ENCODE peak calls at places on chromosomes 7 and 10, in eight cellular contexts. One of them, this sample, is unnamed.

GRCh38 chr10:85667638-85668233 is 698.9 kb downstream of the GRID1 start:
- DNase-seq in lung: no peak
- DNase-seq in Panc1: no peak
- DNase-seq in psoas muscle: no peak
- DNase-seq in heart left ventricle: no peak
- DNase-seq in Peyer's patch: no peak
- DNase-seq in AG04450: no peak
- DNase-seq in RWPE2: no peak
- DNase-seq in this sample: no peak

GRCh38 chr7:125485223-125485622 is 555.6 kb upstream of the POT1 start:
- DNase-seq in lung: no peak
- DNase-seq in Panc1: no peak
- DNase-seq in psoas muscle: no peak
- DNase-seq in heart left ventricle: no peak
- DNase-seq in Peyer's patch: no peak
- DNase-seq in AG04450: no peak
- DNase-seq in RWPE2: no peak
- DNase-seq in this sample: no peak

GRCh38 chr10:122154733-122155366 is 116.2 kb upstream of the BTBD16 start:
- DNase-seq in lung: no peak
- DNase-seq in Panc1: no peak
- DNase-seq in psoas muscle: peak; percentile 44
- DNase-seq in heart left ventricle: peak; percentile 68
- DNase-seq in Peyer's patch: no peak
- DNase-seq in AG04450: peak; percentile 57
- DNase-seq in RWPE2: no peak
- DNase-seq in this sample: peak; percentile 63

GRCh38 chr10:122435212-122435827 is 19.1 kb upstream of the ARMS2 start:
- DNase-seq in lung: no peak
- DNase-seq in Panc1: peak; percentile 18
- DNase-seq in psoas muscle: no peak
- DNase-seq in heart left ventricle: no peak
- DNase-seq in Peyer's patch: no peak
- DNase-seq in AG04450: no peak
- DNase-seq in RWPE2: no peak
- DNase-seq in this sample: no peak

GRCh38 chr10:3941676-3942075 is 156.7 kb upstream of the KLF6 start:
- DNase-seq in lung: no peak
- DNase-seq in Panc1: no peak
- DNase-seq in psoas muscle: no peak
- DNase-seq in heart left ventricle: no peak
- DNase-seq in Peyer's patch: no peak
- DNase-seq in AG04450: no peak
- DNase-seq in RWPE2: no peak
- DNase-seq in this sample: no peak

GRCh38 chr10:124450010-124450782 is at the start of gene NKX1-2:
- DNase-seq in lung: no peak
- DNase-seq in Panc1: no peak
- DNase-seq in psoas muscle: no peak
- DNase-seq in heart left ventricle: no peak
- DNase-seq in Peyer's patch: no peak
- DNase-seq in AG04450: no peak
- DNase-seq in RWPE2: no peak
- DNase-seq in this sample: no peak

GRCh38 chr7:23473848-23474097 is 3.5 kb upstream of the IGF2BP3 start:
- DNase-seq in lung: no peak
- DNase-seq in Panc1: no peak
- DNase-seq in psoas muscle: no peak
- DNase-seq in heart left ventricle: no peak
- DNase-seq in Peyer's patch: no peak
- DNase-seq in AG04450: no peak
- DNase-seq in RWPE2: no peak
- DNase-seq in this sample: no peak

GRCh38 chr7:128323489-128324362 is 20.0 kb downstream of the RBM28 start:
- DNase-seq in lung: no peak
- DNase-seq in Panc1: no peak
- DNase-seq in psoas muscle: no peak
- DNase-seq in heart left ventricle: peak; percentile 42
- DNase-seq in Peyer's patch: no peak
- DNase-seq in AG04450: no peak
- DNase-seq in RWPE2: no peak
- DNase-seq in this sample: no peak

GRCh38 chr7:151010002-151010306 is 14.3 kb downstream of the ATG9B start:
- DNase-seq in lung: no peak
- DNase-seq in Panc1: no peak
- DNase-seq in psoas muscle: no peak
- DNase-seq in heart left ventricle: no peak
- DNase-seq in Peyer's patch: peak; percentile 47
- DNase-seq in AG04450: no peak
- DNase-seq in RWPE2: no peak
- DNase-seq in this sample: no peak

GRCh38 chr7:151008143-151008510 is 16.2 kb downstream of the ATG9B start:
- DNase-seq in lung: no peak
- DNase-seq in Panc1: no peak
- DNase-seq in psoas muscle: no peak
- DNase-seq in heart left ventricle: no peak
- DNase-seq in Peyer's patch: no peak
- DNase-seq in AG04450: no peak
- DNase-seq in RWPE2: no peak
- DNase-seq in this sample: no peak

GRCh38 chr7:151010307-151011096 is 13.8 kb downstream of the ATG9B start:
- DNase-seq in lung: no peak
- DNase-seq in Panc1: no peak
- DNase-seq in psoas muscle: no peak
- DNase-seq in heart left ventricle: no peak
- DNase-seq in Peyer's patch: peak; percentile 48
- DNase-seq in AG04450: no peak
- DNase-seq in RWPE2: no peak
- DNase-seq in this sample: no peak

GRCh38 chr7:151008511-151009323 is 15.6 kb downstream of the ATG9B start:
- DNase-seq in lung: peak; percentile 59
- DNase-seq in Panc1: no peak
- DNase-seq in psoas muscle: peak; percentile 71
- DNase-seq in heart left ventricle: peak; percentile 77
- DNase-seq in Peyer's patch: peak; percentile 82
- DNase-seq in AG04450: no peak
- DNase-seq in RWPE2: no peak
- DNase-seq in this sample: no peak

DNA sequence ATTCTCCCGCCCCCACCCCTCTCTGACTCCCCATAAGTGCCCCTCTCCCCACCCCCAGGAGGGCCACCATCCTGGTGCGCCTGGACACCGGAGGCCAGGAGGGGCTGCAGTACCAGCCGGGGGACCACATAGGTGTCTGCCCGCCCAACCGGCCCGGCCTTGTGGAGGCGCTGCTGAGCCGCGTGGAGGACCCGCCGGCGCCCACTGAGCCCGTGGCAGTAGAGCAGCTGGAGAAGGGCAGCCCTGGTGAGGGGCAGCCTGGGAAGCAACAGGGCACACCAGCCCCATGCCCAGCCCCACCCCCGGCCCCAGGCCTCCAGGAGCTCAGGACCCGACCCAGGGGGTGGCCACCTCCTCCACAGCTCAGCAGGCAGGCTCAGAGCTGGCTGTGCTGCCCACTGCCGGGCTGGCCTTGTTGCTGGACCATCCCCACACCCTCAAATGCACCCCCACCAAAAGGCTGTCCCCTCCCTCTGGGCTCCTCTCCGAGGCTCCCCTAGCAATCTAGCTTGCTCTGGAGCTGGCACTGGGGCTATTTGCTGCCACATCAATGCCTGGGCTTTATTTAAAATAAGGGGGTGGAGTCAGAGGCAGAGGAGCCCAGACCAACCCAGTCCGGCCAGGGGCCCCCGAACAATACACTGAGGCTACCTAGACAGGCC is 14.8 kb downstream of the ATG9B start:
- DNase-seq in lung: no peak
- DNase-seq in Panc1: no peak
- DNase-seq in psoas muscle: no peak
- DNase-seq in heart left ventricle: no peak
- DNase-seq in Peyer's patch: no peak
- DNase-seq in AG04450: no peak
- DNase-seq in RWPE2: no peak
- DNase-seq in this sample: no peak
- H3K4me3 ChIP-seq in lung: no peak overlapping the region
- H3K4me3 ChIP-seq in Panc1: no peak overlapping the region
- H3K4me3 ChIP-seq in psoas muscle: no peak overlapping the region
- H3K4me3 ChIP-seq in heart left ventricle: no peak overlapping the region
- H3K4me3 ChIP-seq in Peyer's patch: no peak overlapping the region
- H3K4me3 ChIP-seq in AG04450: no peak overlapping the region
- H3K4me3 ChIP-seq in RWPE2: no peak overlapping the region
- H3K4me3 ChIP-seq in this sample: no peak overlapping the region

GRCh38 chr7:103889451-103889850 is 100.0 kb downstream of the RELN start:
- DNase-seq in lung: no peak
- DNase-seq in Panc1: no peak
- DNase-seq in psoas muscle: no peak
- DNase-seq in heart left ventricle: no peak
- DNase-seq in Peyer's patch: no peak
- DNase-seq in AG04450: no peak
- DNase-seq in RWPE2: no peak
- DNase-seq in this sample: no peak

GRCh38 chr7:103887050-103887449 is 102.4 kb downstream of the RELN start:
- DNase-seq in lung: no peak
- DNase-seq in Panc1: no peak
- DNase-seq in psoas muscle: no peak
- DNase-seq in heart left ventricle: no peak
- DNase-seq in Peyer's patch: no peak
- DNase-seq in AG04450: no peak
- DNase-seq in RWPE2: no peak
- DNase-seq in this sample: no peak

GRCh38 chr7:103888603-103889153 is 100.8 kb downstream of the RELN start:
- DNase-seq in lung: no peak
- DNase-seq in Panc1: no peak
- DNase-seq in psoas muscle: no peak
- DNase-seq in heart left ventricle: no peak
- DNase-seq in Peyer's patch: no peak
- DNase-seq in AG04450: no peak
- DNase-seq in RWPE2: no peak
- DNase-seq in this sample: no peak

GRCh38 chr7:103887853-103888602 is 101.4 kb downstream of the RELN start:
- DNase-seq in lung: no peak
- DNase-seq in Panc1: no peak
- DNase-seq in psoas muscle: no peak
- DNase-seq in heart left ventricle: no peak
- DNase-seq in Peyer's patch: no peak
- DNase-seq in AG04450: no peak
- DNase-seq in RWPE2: no peak
- DNase-seq in this sample: no peak
- TF ChIP-seq CTCF in lung: no peak
- TF ChIP-seq CTCF in Panc1: no peak
- TF ChIP-seq CTCF in psoas muscle: no peak
- TF ChIP-seq CTCF in heart left ventricle: no peak
- TF ChIP-seq CTCF in Peyer's patch: no peak
- TF ChIP-seq CTCF in AG04450: no peak
- TF ChIP-seq CTCF in RWPE2: no peak
- TF ChIP-seq CTCF in this sample: peak; percentile 35

GRCh38 chr10:30831876-30832726 is 199.6 kb downstream of the ZNF438 start:
- DNase-seq in lung: no peak
- DNase-seq in Panc1: no peak
- DNase-seq in psoas muscle: no peak
- DNase-seq in heart left ventricle: no peak
- DNase-seq in Peyer's patch: no peak
- DNase-seq in AG04450: no peak
- DNase-seq in RWPE2: no peak
- DNase-seq in this sample: no peak

GRCh38 chr10:30829921-30830671 is 200.5 kb upstream of the LYZL2 start:
- DNase-seq in lung: no peak
- DNase-seq in Panc1: no peak
- DNase-seq in psoas muscle: no peak
- DNase-seq in heart left ventricle: no peak
- DNase-seq in Peyer's patch: no peak
- DNase-seq in AG04450: no peak
- DNase-seq in RWPE2: no peak
- DNase-seq in this sample: peak; percentile 35

GRCh38 chr10:30831401-30831800 is 200.3 kb downstream of the ZNF438 start:
- DNase-seq in lung: no peak
- DNase-seq in Panc1: no peak
- DNase-seq in psoas muscle: no peak
- DNase-seq in heart left ventricle: no peak
- DNase-seq in Peyer's patch: no peak
- DNase-seq in AG04450: no peak
- DNase-seq in RWPE2: no peak
- DNase-seq in this sample: no peak

GRCh38 chr10:30828680-30829079 is 199.1 kb upstream of the LYZL2 start:
- DNase-seq in lung: no peak
- DNase-seq in Panc1: no peak
- DNase-seq in psoas muscle: no peak
- DNase-seq in heart left ventricle: no peak
- DNase-seq in Peyer's patch: no peak
- DNase-seq in AG04450: no peak
- DNase-seq in RWPE2: no peak
- DNase-seq in this sample: peak; percentile 53

DNA sequence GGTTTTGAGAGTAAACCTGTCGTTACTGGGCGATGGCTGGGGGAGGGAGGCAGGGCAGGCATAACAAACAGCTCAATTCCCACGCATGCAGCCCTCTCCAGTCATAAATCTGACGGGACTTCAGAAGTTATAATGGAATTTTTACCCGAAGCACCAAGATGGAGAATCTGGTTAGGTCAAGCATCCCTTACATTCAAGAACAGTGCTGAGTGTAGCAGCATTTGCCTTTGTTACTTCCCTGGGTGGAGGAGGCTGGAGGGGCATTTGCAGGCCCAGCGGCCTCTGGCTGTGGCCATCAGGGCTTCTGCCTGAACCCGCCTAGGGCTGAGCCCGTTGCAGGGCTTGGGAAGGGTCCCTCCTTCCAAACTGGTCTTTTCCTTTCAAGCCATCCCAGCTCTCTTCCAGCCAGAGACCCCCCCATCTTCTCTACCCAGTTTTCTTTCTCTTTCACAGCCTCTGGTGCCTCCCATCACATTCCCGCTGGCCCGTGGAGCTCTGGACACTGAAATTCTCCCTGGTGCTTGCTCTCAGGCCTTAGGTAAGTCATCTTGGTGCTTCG is 200.9 kb downstream of the ZNF438 start:
- DNase-seq in lung: no peak
- DNase-seq in Panc1: no peak
- DNase-seq in psoas muscle: no peak
- DNase-seq in heart left ventricle: no peak
- DNase-seq in Peyer's patch: no peak
- DNase-seq in AG04450: no peak
- DNase-seq in RWPE2: no peak
- DNase-seq in this sample: no peak
- H3K27ac ChIP-seq in lung: no peak overlapping the region
- H3K27ac ChIP-seq in Panc1: no peak overlapping the region
- H3K27ac ChIP-seq in psoas muscle: no peak overlapping the region
- H3K27ac ChIP-seq in heart left ventricle: no peak overlapping the region
- H3K27ac ChIP-seq in Peyer's patch: no peak overlapping the region
- H3K27ac ChIP-seq in AG04450: no peak overlapping the region
- H3K27ac ChIP-seq in RWPE2: no peak overlapping the region
- H3K27ac ChIP-seq in this sample: no peak overlapping the region

DNA sequence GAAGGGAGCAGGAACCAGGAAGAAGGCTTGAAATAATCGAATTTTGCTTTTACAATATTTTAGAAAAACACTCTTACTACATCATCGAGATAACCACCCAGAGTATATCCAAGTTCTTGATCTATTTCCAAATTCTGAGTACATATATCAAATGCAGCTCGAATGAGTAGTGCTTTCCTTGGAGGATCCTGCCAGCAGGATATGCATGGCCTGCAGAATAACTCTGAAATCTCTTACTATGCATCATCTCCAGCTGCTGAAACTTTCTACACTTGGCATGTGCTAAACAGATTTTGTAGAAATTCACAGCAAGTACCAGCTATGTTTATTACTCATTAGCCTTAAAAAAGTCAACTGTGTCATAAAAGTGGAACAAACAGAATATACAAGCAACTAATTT is 44.0 kb upstream of the ANK3 start:
- DNase-seq in lung: no peak
- DNase-seq in Panc1: no peak
- DNase-seq in psoas muscle: no peak
- DNase-seq in heart left ventricle: no peak
- DNase-seq in Peyer's patch: no peak
- DNase-seq in AG04450: peak; percentile 55
- DNase-seq in RWPE2: no peak
- DNase-seq in this sample: peak; percentile 83
- H3K4me3 ChIP-seq in lung: no peak overlapping the region
- H3K4me3 ChIP-seq in Panc1: no peak overlapping the region
- H3K4me3 ChIP-seq in psoas muscle: no peak overlapping the region
- H3K4me3 ChIP-seq in heart left ventricle: no peak overlapping the region
- H3K4me3 ChIP-seq in Peyer's patch: no peak overlapping the region
- H3K4me3 ChIP-seq in AG04450: no peak overlapping the region
- H3K4me3 ChIP-seq in RWPE2: no peak overlapping the region
- H3K4me3 ChIP-seq in this sample: no peak overlapping the region

This sample was measured in brain microvascular endothelial cell.